ENCODE peak calls at places on chromosomes 7 and 10, in eight cellular contexts. U is cardiac fibroblast; G is effector memory CD8-positive, alpha-beta T cell; P is NCI-H1092; I is NCI-H748 treated with DMSO at 0.1 percent for 48 hours; D is HEK293T; F is T-helper 2 cell; O is neural crest cell. S is an unnamed sample.

GRCh38 chr10:128631801-128632241 is 505.6 kb upstream of the MKI67 start:
- DNase-seq in U (peak; percentile 48), G (no peak), P (no peak), I (peak; percentile 6), D (no peak), F (peak; percentile 13), O (no peak), S (no peak)

GRCh38 chr7:143960813-143961610 is 6.4 kb downstream of the OR2F1 start:
- DNase-seq in U (no peak), G (no peak), P (no peak), I (no peak), D (no peak), F (no peak), O (no peak), S (no peak)

GRCh38 chr7:93530701-93531100 is 43.8 kb downstream of the CALCR start:
- DNase-seq in U (no peak), G (no peak), P (no peak), I (no peak), D (no peak), F (no peak), O (no peak), S (no peak)

GRCh38 chr7:41185851-41186250 is 517.0 kb downstream of the INHBA start:
- DNase-seq in U (no peak), G (no peak), P (no peak), I (no peak), D (no peak), F (no peak), O (no peak), S (no peak)

GRCh38 chr10:88069338-88069737 is 205.9 kb downstream of the PTEN start:
- DNase-seq in U (no peak), G (no peak), P (no peak), I (no peak), D (no peak), F (no peak), O (no peak), S (no peak)

GRCh38 chr10:22610595-22610994 is 103.8 kb downstream of the PIP4K2A start:
- DNase-seq in U (no peak), G (no peak), P (no peak), I (no peak), D (no peak), F (no peak), O (no peak), S (no peak)

GRCh38 chr10:114801411-114801813 is 20.2 kb upstream of the FHIP2A start:
- DNase-seq in U (no peak), G (peak; percentile 4), P (no peak), I (no peak), D (no peak), F (peak; percentile 94), O (no peak), S (no peak)

GRCh38 chr10:133075346-133076137 is 12.2 kb upstream of the ADGRA1 start:
- DNase-seq in U (no peak), G (no peak), P (no peak), I (no peak), D (no peak), F (no peak), O (no peak), S (no peak)

GRCh38 chr10:119495061-119495505 is 47.4 kb downstream of the RGS10 start:
- DNase-seq in U (no peak), G (no peak), P (no peak), I (no peak), D (no peak), F (no peak), O (no peak), S (no peak)

GRCh38 chr10:6201511-6201975 is 1.2 kb upstream of the PFKFB3 start:
- DNase-seq in U (peak; percentile 72), G (peak; percentile 71), P (peak; percentile 13), I (peak; percentile 31), D (peak; percentile 69), F (peak; percentile 95), O (peak; percentile 32), S (peak; percentile 53)

S was measured in NK-92 treated with Interleukin-12 subunit alpha and Interleukin-12 subunit beta, amount 100 ng/mL, for 24 hours.